ENCODE peak calls at places on chromosomes 13 and 19, in eight cellular contexts. One of them, this sample, is unnamed.

GRCh38 chr19:18364826-18365528 is 21.0 kb upstream of the GDF15 start:
- DNase-seq in ovary: peak
- DNase-seq in GM23248: peak
- DNase-seq in mesenteric fat pad: no peak
- DNase-seq in cardiac muscle cell: peak
- DNase-seq in brain microvascular endothelial cell: peak
- DNase-seq in HS-5: peak
- DNase-seq in dorsolateral prefrontal cortex: no peak
- DNase-seq in this sample: peak

GRCh38 chr13:104592127-104592526 is 1525.9 kb upstream of the SLC10A2 start:
- DNase-seq in ovary: no peak
- DNase-seq in GM23248: no peak
- DNase-seq in mesenteric fat pad: no peak
- DNase-seq in cardiac muscle cell: no peak
- DNase-seq in brain microvascular endothelial cell: peak
- DNase-seq in HS-5: peak
- DNase-seq in dorsolateral prefrontal cortex: no peak
- DNase-seq in this sample: no peak

GRCh38 chr19:45280471-45280961 is 29.4 kb downstream of the MARK4 start:
- DNase-seq in ovary: no peak
- DNase-seq in GM23248: no peak
- DNase-seq in mesenteric fat pad: no peak
- DNase-seq in cardiac muscle cell: no peak
- DNase-seq in brain microvascular endothelial cell: no peak
- DNase-seq in HS-5: no peak
- DNase-seq in dorsolateral prefrontal cortex: no peak
- DNase-seq in this sample: no peak

GRCh38 chr19:50025022-50025793 is at the start of gene VRK3:
- DNase-seq in ovary: peak
- DNase-seq in GM23248: peak
- DNase-seq in mesenteric fat pad: peak
- DNase-seq in cardiac muscle cell: peak
- DNase-seq in brain microvascular endothelial cell: peak
- DNase-seq in HS-5: peak
- DNase-seq in dorsolateral prefrontal cortex: peak
- DNase-seq in this sample: peak

GRCh38 chr13:101401196-101401595 is 15.1 kb downstream of the NALCN start:
- DNase-seq in ovary: no peak
- DNase-seq in GM23248: peak
- DNase-seq in mesenteric fat pad: no peak
- DNase-seq in cardiac muscle cell: no peak
- DNase-seq in brain microvascular endothelial cell: no peak
- DNase-seq in HS-5: no peak
- DNase-seq in dorsolateral prefrontal cortex: no peak
- DNase-seq in this sample: no peak

GRCh38 chr19:49746206-49746958 is 16.7 kb downstream of the TSKS start:
- DNase-seq in ovary: peak
- DNase-seq in GM23248: peak
- DNase-seq in mesenteric fat pad: no peak
- DNase-seq in cardiac muscle cell: no peak
- DNase-seq in brain microvascular endothelial cell: no peak
- DNase-seq in HS-5: no peak
- DNase-seq in dorsolateral prefrontal cortex: no peak
- DNase-seq in this sample: peak

GRCh38 chr19:24140099-24140498 is 53.1 kb downstream of the ZNF254 start:
- DNase-seq in ovary: no peak
- DNase-seq in GM23248: peak
- DNase-seq in mesenteric fat pad: no peak
- DNase-seq in cardiac muscle cell: no peak
- DNase-seq in brain microvascular endothelial cell: peak
- DNase-seq in HS-5: peak
- DNase-seq in dorsolateral prefrontal cortex: no peak
- DNase-seq in this sample: no peak

GRCh38 chr13:40102854-40103253 is 447.4 kb downstream of the COG6 start:
- DNase-seq in ovary: no peak
- DNase-seq in GM23248: peak
- DNase-seq in mesenteric fat pad: no peak
- DNase-seq in cardiac muscle cell: no peak
- DNase-seq in brain microvascular endothelial cell: peak
- DNase-seq in HS-5: no peak
- DNase-seq in dorsolateral prefrontal cortex: no peak
- DNase-seq in this sample: no peak

GRCh38 chr19:13461536-13461935 is 44.7 kb downstream of the CACNA1A start:
- DNase-seq in ovary: no peak
- DNase-seq in GM23248: no peak
- DNase-seq in mesenteric fat pad: no peak
- DNase-seq in cardiac muscle cell: no peak
- DNase-seq in brain microvascular endothelial cell: no peak
- DNase-seq in HS-5: no peak
- DNase-seq in dorsolateral prefrontal cortex: peak
- DNase-seq in this sample: no peak

GRCh38 chr19:7191946-7192691 is 102.1 kb downstream of the INSR start:
- DNase-seq in ovary: no peak
- DNase-seq in GM23248: peak
- DNase-seq in mesenteric fat pad: no peak
- DNase-seq in cardiac muscle cell: no peak
- DNase-seq in brain microvascular endothelial cell: no peak
- DNase-seq in HS-5: no peak
- DNase-seq in dorsolateral prefrontal cortex: no peak
- DNase-seq in this sample: no peak

GRCh38 chr13:111846396-111847174 is 220.4 kb upstream of the SOX1 start:
- DNase-seq in ovary: no peak
- DNase-seq in GM23248: no peak
- DNase-seq in mesenteric fat pad: no peak
- DNase-seq in cardiac muscle cell: no peak
- DNase-seq in brain microvascular endothelial cell: no peak
- DNase-seq in HS-5: no peak
- DNase-seq in dorsolateral prefrontal cortex: no peak
- DNase-seq in this sample: no peak

GRCh38 chr13:94243551-94243950 is 235.9 kb downstream of the DCT start:
- DNase-seq in ovary: no peak
- DNase-seq in GM23248: no peak
- DNase-seq in mesenteric fat pad: no peak
- DNase-seq in cardiac muscle cell: no peak
- DNase-seq in brain microvascular endothelial cell: no peak
- DNase-seq in HS-5: no peak
- DNase-seq in dorsolateral prefrontal cortex: no peak
- DNase-seq in this sample: no peak

GRCh38 chr13:41562083-41562482 is 104.7 kb downstream of the RGCC start:
- DNase-seq in ovary: peak
- DNase-seq in GM23248: peak
- DNase-seq in mesenteric fat pad: no peak
- DNase-seq in cardiac muscle cell: no peak
- DNase-seq in brain microvascular endothelial cell: peak
- DNase-seq in HS-5: peak
- DNase-seq in dorsolateral prefrontal cortex: peak
- DNase-seq in this sample: peak

GRCh38 chr13:48194392-48194754 is 38.6 kb upstream of the ITM2B start:
- DNase-seq in ovary: no peak
- DNase-seq in GM23248: peak
- DNase-seq in mesenteric fat pad: no peak
- DNase-seq in cardiac muscle cell: no peak
- DNase-seq in brain microvascular endothelial cell: peak
- DNase-seq in HS-5: no peak
- DNase-seq in dorsolateral prefrontal cortex: no peak
- DNase-seq in this sample: no peak

GRCh38 chr19:11247391-11247790 is 8.0 kb downstream of the ANGPTL8 start:
- DNase-seq in ovary: peak
- DNase-seq in GM23248: no peak
- DNase-seq in mesenteric fat pad: no peak
- DNase-seq in cardiac muscle cell: no peak
- DNase-seq in brain microvascular endothelial cell: no peak
- DNase-seq in HS-5: no peak
- DNase-seq in dorsolateral prefrontal cortex: no peak
- DNase-seq in this sample: no peak

GRCh38 chr19:29288276-29288675 is 75.3 kb upstream of the UQCRFS1 start:
- DNase-seq in ovary: no peak
- DNase-seq in GM23248: no peak
- DNase-seq in mesenteric fat pad: no peak
- DNase-seq in cardiac muscle cell: no peak
- DNase-seq in brain microvascular endothelial cell: no peak
- DNase-seq in HS-5: no peak
- DNase-seq in dorsolateral prefrontal cortex: no peak
- DNase-seq in this sample: no peak

GRCh38 chr19:54373781-54374266 is 9.1 kb upstream of the LAIR1 start:
- DNase-seq in ovary: no peak
- DNase-seq in GM23248: no peak
- DNase-seq in mesenteric fat pad: no peak
- DNase-seq in cardiac muscle cell: no peak
- DNase-seq in brain microvascular endothelial cell: no peak
- DNase-seq in HS-5: no peak
- DNase-seq in dorsolateral prefrontal cortex: no peak
- DNase-seq in this sample: no peak

GRCh38 chr19:39676004-39676403 is 20.3 kb downstream of the LGALS16 start:
- DNase-seq in ovary: no peak
- DNase-seq in GM23248: no peak
- DNase-seq in mesenteric fat pad: no peak
- DNase-seq in cardiac muscle cell: no peak
- DNase-seq in brain microvascular endothelial cell: no peak
- DNase-seq in HS-5: no peak
- DNase-seq in dorsolateral prefrontal cortex: no peak
- DNase-seq in this sample: no peak

GRCh38 chr19:40223135-40223822 is 3.2 kb downstream of the CCNP start:
- DNase-seq in ovary: no peak
- DNase-seq in GM23248: no peak
- DNase-seq in mesenteric fat pad: no peak
- DNase-seq in cardiac muscle cell: no peak
- DNase-seq in brain microvascular endothelial cell: no peak
- DNase-seq in HS-5: no peak
- DNase-seq in dorsolateral prefrontal cortex: no peak
- DNase-seq in this sample: no peak

GRCh38 chr13:43377149-43377548 is 353.8 kb downstream of the DNAJC15 start:
- DNase-seq in ovary: peak
- DNase-seq in GM23248: no peak
- DNase-seq in mesenteric fat pad: no peak
- DNase-seq in cardiac muscle cell: no peak
- DNase-seq in brain microvascular endothelial cell: no peak
- DNase-seq in HS-5: no peak
- DNase-seq in dorsolateral prefrontal cortex: no peak
- DNase-seq in this sample: no peak

GRCh38 chr13:40058757-40059236 is 403.3 kb downstream of the COG6 start:
- DNase-seq in ovary: no peak
- DNase-seq in GM23248: no peak
- DNase-seq in mesenteric fat pad: no peak
- DNase-seq in cardiac muscle cell: no peak
- DNase-seq in brain microvascular endothelial cell: no peak
- DNase-seq in HS-5: no peak
- DNase-seq in dorsolateral prefrontal cortex: no peak
- DNase-seq in this sample: no peak

GRCh38 chr13:109626386-109627171 is 159.8 kb downstream of the IRS2 start:
- DNase-seq in ovary: no peak
- DNase-seq in GM23248: no peak
- DNase-seq in mesenteric fat pad: no peak
- DNase-seq in cardiac muscle cell: no peak
- DNase-seq in brain microvascular endothelial cell: no peak
- DNase-seq in HS-5: no peak
- DNase-seq in dorsolateral prefrontal cortex: no peak
- DNase-seq in this sample: no peak

GRCh38 chr13:32861304-32861703 is 154.9 kb upstream of the KL start:
- DNase-seq in ovary: no peak
- DNase-seq in GM23248: no peak
- DNase-seq in mesenteric fat pad: no peak
- DNase-seq in cardiac muscle cell: no peak
- DNase-seq in brain microvascular endothelial cell: no peak
- DNase-seq in HS-5: no peak
- DNase-seq in dorsolateral prefrontal cortex: no peak
- DNase-seq in this sample: no peak

GRCh38 chr19:10701955-10702307 is 692 bp downstream of the QTRT1 start:
- DNase-seq in ovary: no peak
- DNase-seq in GM23248: peak
- DNase-seq in mesenteric fat pad: no peak
- DNase-seq in cardiac muscle cell: peak
- DNase-seq in brain microvascular endothelial cell: no peak
- DNase-seq in HS-5: no peak
- DNase-seq in dorsolateral prefrontal cortex: no peak
- DNase-seq in this sample: peak

This sample was measured in A673.